ENCODE peak calls at places on chromosomes 16 and 17, in nine cellular contexts. P is transverse colon, F is K562, T is HCT116, C is HepG2, D is stomach, K is prostate gland, Y is upper lobe of left lung, E is GM12878. V is an unnamed sample. For H3K9me3, the result is how much of the 10 kb centered on the place peaks cover.

GRCh38 chr17:36647598-36647997 is 46.2 kb downstream of the MRM1 start:
- DNase-seq in K (no peak), Y (peak), T (no peak), F (no peak), P (no peak), C (no peak), D (no peak), E (no peak), V (no peak)

GRCh38 chr16:90022209-90023077 is 3.2 kb upstream of the DBNDD1 start:
- DNase-seq in T (peak), F (peak), Y (peak), C (peak), K (peak), P (peak), E (peak), D (peak), V (no peak)

GRCh38 chr17:32486701-32487459 is at the start of gene CDK5R1:
- DNase-seq in F (peak), K (peak), P (peak), Y (peak), T (no peak), D (peak), E (no peak), C (peak), V (no peak)

GRCh38 chr17:19747829-19748806 is at the start of gene ALDH3A1:
- DNase-seq in C (peak), T (no peak), K (peak), Y (no peak), D (peak), F (no peak), E (no peak), P (peak), V (no peak)

GRCh38 chr17:75518201-75518600 is 1.9 kb downstream of the TSEN54 start:
- DNase-seq in E (peak), D (no peak), F (no peak), Y (no peak), P (peak), C (no peak), T (no peak), K (no peak), V (no peak)

GRCh38 chr16:19583665-19584300 is 28.3 kb downstream of the VPS35L start:
- DNase-seq in D (peak), Y (no peak), C (peak), E (no peak), T (peak), K (peak), P (peak), F (peak), V (no peak)

GRCh38 chr16:55711959-55712876 is 56.4 kb downstream of the SLC6A2 start:
- DNase-seq in K (peak), P (peak), F (peak), D (peak), Y (no peak), C (peak), E (no peak), T (peak), V (peak)

GRCh38 chr16:84044108-84044488 is 1.5 kb upstream of the SLC38A8 start:
- DNase-seq in D (no peak), T (peak), P (no peak), F (peak), Y (no peak), K (no peak), E (no peak), C (peak), V (no peak)

GRCh38 chr16:23223368-23223767 is 40.8 kb downstream of the SCNN1G start:
- DNase-seq in P (no peak), E (no peak), T (no peak), K (no peak), F (no peak), C (no peak), Y (no peak), D (no peak), V (no peak)

GRCh38 chr17:81517339-81518112 is 4.9 kb upstream of the ACTG1 start:
- DNase-seq in P (peak), K (no peak), Y (peak), T (no peak), C (no peak), E (peak), F (no peak), D (no peak), V (no peak)

GRCh38 chr17:47850692-47851573 is at the start of gene SP6:
- DNase-seq in T (peak), E (no peak), K (peak), D (peak), Y (peak), C (peak), F (peak), P (peak), V (no peak)

GRCh38 chr16:87681990-87682570 is 79.8 kb downstream of the JPH3 start:
- DNase-seq in D (no peak), K (peak), P (no peak), E (no peak), F (peak), C (peak), Y (no peak), T (peak), V (no peak)

GRCh38 chr17:5892897-5893656 is 177.1 kb upstream of the WSCD1 start:
- DNase-seq in Y (no peak), K (no peak), E (no peak), C (no peak), T (no peak), P (no peak), F (no peak), D (no peak), V (no peak)

GRCh38 chr16:8796469-8797363 is 723 bp downstream of the TMEM186 start:
- DNase-seq in F (no peak), P (no peak), K (no peak), Y (no peak), T (no peak), D (no peak), C (no peak), E (no peak), V (no peak)

GRCh38 chr16:1427473-1428461 is 3.1 kb upstream of the PERCC1 start:
- DNase-seq in T (no peak), E (no peak), P (no peak), Y (peak), K (no peak), F (no peak), C (no peak), D (no peak), V (no peak)

GRCh38 chr17:69577098-69577497 is 162.6 kb downstream of the MAP2K6 start:
- DNase-seq in P (no peak), D (no peak), E (no peak), K (no peak), F (no peak), T (no peak), C (no peak), Y (no peak), V (no peak)

GRCh38 chr17:39955726-39956225 is 7.0 kb upstream of the GSDMA start:
- DNase-seq in Y (no peak), K (no peak), P (no peak), D (no peak), C (no peak), T (no peak), F (no peak), E (no peak), V (no peak)

GRCh38 chr17:17075037-17075755 is 32.9 kb downstream of the MPRIP start:
- DNase-seq in Y (no peak), D (no peak), K (no peak), T (no peak), P (no peak), C (no peak), F (peak), E (no peak), V (no peak)

GRCh38 chr16:56145369-56145768 is 45.9 kb upstream of the GNAO1 start:
- DNase-seq in C (no peak), E (no peak), F (no peak), P (no peak), K (no peak), Y (no peak), T (no peak), D (no peak), V (no peak)

GRCh38 chr17:40018211-40019121 is 3.2 kb downstream of the CSF3 start:
- DNase-seq in D (no peak), C (no peak), P (no peak), F (no peak), T (no peak), K (no peak), E (no peak), Y (no peak), V (no peak)

GRCh38 chr17:28902819-28903545 is at the start of gene DHRS13:
- DNase-seq in D (peak), Y (peak), C (peak), F (peak), T (peak), K (peak), E (peak), P (peak), V (no peak)

DNA sequence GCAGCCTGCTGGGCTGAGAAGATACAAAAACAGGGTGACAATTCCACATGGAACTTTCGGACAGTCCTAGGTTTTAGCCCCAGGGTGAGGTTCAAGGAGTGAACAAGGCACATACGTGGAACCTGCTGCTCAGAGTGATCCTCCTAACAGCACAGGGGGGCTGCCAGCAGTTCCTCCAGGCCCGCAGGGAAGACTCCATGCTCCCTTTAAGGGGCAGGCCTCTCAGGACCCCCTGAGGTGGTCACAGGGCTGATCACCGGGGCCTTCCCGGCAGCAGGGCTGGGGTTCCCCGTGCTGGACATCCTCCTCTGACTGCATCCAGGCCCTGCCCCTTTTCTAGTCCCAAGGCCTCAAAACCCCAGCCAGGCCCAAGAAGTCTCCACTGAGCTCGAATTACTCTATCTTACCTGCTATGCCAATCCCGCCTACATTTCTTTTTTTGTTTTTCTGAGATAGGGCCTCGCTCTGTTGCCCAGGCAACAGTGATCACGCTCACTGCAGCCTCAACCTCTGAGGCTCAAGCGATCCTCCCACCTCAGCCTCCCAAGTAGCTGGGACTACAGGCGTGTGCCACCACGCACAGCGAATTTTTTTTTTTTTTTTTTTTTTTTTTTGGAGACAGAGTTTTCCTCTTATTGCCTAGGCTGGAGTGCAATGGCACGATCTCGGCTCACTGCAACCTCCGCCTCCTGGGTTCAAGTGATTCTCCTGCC is 10.4 kb downstream of the CANT1 start:
- DNase-seq in K (no peak), P (no peak), F (no peak), E (no peak), C (no peak), Y (no peak), T (no peak), D (no peak), V (no peak)
- H3K9me3 ChIP-seq in K (under half), P (under half), F (under half), E (under half), C (under half), Y (under half), T (under half), D (under half), V (under half)

GRCh38 chr17:65750166-65750565 is 188.7 kb upstream of the AXIN2 start:
- DNase-seq in F (no peak), D (no peak), T (no peak), K (no peak), Y (no peak), C (peak), P (no peak), E (no peak), V (no peak)

GRCh38 chr17:65753348-65753747 is 191.9 kb upstream of the AXIN2 start:
- DNase-seq in E (no peak), D (no peak), Y (no peak), P (no peak), K (no peak), C (no peak), T (no peak), F (no peak), V (no peak)

GRCh38 chr17:65750678-65751077 is 189.2 kb upstream of the AXIN2 start:
- DNase-seq in T (peak), D (peak), E (peak), P (peak), F (peak), C (peak), K (peak), Y (peak), V (peak)

GRCh38 chr17:65749479-65749878 is 188.0 kb upstream of the AXIN2 start:
- DNase-seq in Y (no peak), D (no peak), F (no peak), E (no peak), P (no peak), C (peak), T (peak), K (no peak), V (no peak)

DNA sequence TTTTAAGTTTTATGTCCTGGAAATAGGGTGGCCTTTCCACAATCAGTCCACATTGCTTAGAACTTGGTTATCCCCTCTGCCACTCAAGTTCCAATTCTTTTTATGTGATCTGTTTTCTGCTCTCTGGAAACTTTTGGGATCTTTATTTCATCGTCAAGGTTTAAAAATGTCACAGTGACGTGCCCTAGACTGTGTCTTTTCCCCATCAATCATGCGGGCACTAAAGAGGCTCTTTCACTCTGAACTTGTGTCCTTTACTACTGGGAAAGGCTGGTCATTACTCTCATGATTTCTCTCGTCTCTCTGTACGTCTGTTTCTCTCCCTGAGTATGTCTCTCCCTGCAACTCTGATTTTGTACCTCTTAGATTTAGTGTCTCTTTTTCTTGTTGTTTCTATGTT is 189.8 kb upstream of the AXIN2 start:
- DNase-seq in C (no peak), P (no peak), T (no peak), K (no peak), D (no peak), F (no peak), E (no peak), Y (no peak), V (no peak)
- TF ChIP-seq POLR2AphosphoS5 in C (no peak), P (no peak), T (no peak), K (no peak), D (no peak), F (no peak), E (no peak), Y (no peak), V (no peak)

GRCh38 chr16:69861276-69862030 is 89.7 kb upstream of the CLEC18A start:
- DNase-seq in T (no peak), D (peak), E (no peak), K (peak), P (peak), F (no peak), C (no peak), Y (no peak), V (no peak)
- H3K9me3 ChIP-seq in T (under half), D (under half), E (under half), K (under half), P (under half), F (under half), C (under half), Y (under half), V (under half)

DNA sequence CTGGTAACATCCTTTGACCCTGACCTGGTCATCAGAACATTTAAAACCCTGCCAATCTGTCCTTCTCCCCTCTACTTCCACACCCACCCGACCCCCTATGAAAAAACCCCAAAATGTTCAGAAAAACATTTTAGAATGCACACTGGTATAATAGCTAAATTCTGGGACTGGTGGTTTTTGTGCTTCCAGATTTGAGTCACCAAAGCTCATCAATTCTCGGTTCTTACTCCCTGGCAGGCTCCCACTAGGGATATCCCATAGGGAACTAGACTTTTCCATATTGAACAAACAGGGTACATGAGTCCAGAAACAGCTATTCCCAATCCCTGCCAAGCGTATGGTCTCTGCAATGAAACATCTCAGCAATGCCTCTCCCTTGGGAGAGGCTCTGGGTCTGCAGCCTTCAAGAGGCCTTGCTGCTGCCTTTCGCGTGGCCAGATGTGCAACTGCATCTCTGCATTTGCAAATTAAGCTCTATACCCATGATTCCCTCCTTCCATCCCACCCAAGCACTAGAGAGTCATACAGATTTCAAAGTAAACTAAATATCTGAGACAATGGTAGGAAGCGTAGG is 67.7 kb downstream of the SMG6 start:
- DNase-seq in P (no peak), E (no peak), D (no peak), T (no peak), C (no peak), K (no peak), F (no peak), Y (no peak), V (no peak)
- TF ChIP-seq POLR2AphosphoS5 in P (no peak), E (no peak), D (no peak), T (no peak), C (no peak), K (no peak), F (no peak), Y (peak), V (no peak)

DNA sequence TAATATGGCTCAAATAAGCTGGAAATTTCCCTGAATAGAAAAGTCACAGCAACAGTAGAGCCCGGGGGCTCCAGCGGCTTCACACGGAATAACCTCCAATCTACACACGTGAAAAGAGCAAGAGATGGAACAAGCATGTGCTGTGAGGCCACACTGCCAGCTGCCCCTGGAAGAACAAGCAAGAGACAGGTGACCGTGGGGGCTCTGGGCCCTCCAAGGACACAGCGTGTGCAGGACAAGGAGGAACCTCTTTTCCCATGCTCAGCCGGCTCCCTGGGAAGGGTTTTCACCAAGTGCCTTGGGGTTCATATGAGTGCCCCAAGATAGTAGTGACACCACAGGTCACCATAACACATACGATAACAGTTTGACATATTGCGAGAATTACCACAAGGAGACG is 110.2 kb upstream of the ZNF750 start:
- DNase-seq in D (no peak), E (no peak), C (no peak), P (no peak), K (no peak), T (no peak), F (no peak), Y (no peak), V (no peak)
- H3K9me3 ChIP-seq in D (under half), E (under half), C (under half), P (under half), K (under half), T (under half), F (under half), Y (under half), V (under half)

GRCh38 chr17:7021993-7022778 is 664 bp upstream of the BCL6B start:
- DNase-seq in P (peak), Y (peak), T (no peak), D (peak), C (no peak), E (no peak), K (peak), F (peak), V (no peak)
- TF ChIP-seq POLR2AphosphoS5 in P (no peak), Y (peak), T (no peak), D (peak), C (no peak), E (no peak), K (no peak), F (no peak), V (no peak)

V was measured in SK-N-MC.